ENCODE peak calls at places on chromosomes 4 and X, in five cellular contexts. B is esophagus squamous epithelium, W is neural progenitor cell, N is ovary, I is tibial nerve. M is an unnamed sample.

GRCh38 chr4:103118171-103118570 is 18.5 kb upstream of the BDH2 start:
- DNase-seq in B (no peak), W (no peak), N (no peak), I (no peak), M (no peak)

GRCh38 chrX:46873746-46874145 is 36.9 kb downstream of the RP2 start:
- DNase-seq in B (no peak), W (no peak), N (no peak), I (no peak), M (no peak)

GRCh38 chr4:140130677-140131076 is 23.3 kb downstream of the MAML3 start:
- DNase-seq in B (no peak), W (no peak), N (no peak), I (no peak), M (no peak)

GRCh38 chr4:146638801-146639351 is at the start of gene POU4F2:
- DNase-seq in B (no peak), W (peak; percentile 76), N (no peak), I (no peak), M (no peak)

GRCh38 chr4:165656399-165656798 is 216.6 kb upstream of the TLL1 start:
- DNase-seq in B (no peak), W (peak; percentile 52), N (no peak), I (no peak), M (no peak)

GRCh38 chrX:103406256-103406655 is 29.9 kb downstream of the BEX3 start:
- DNase-seq in B (no peak), W (no peak), N (no peak), I (no peak), M (no peak)

GRCh38 chr4:87633239-87633638 is 16.8 kb upstream of the DMP1 start:
- DNase-seq in B (no peak), W (no peak), N (no peak), I (no peak), M (no peak)

GRCh38 chr4:70356185-70356584 is 4.4 kb upstream of the SMR3A start:
- DNase-seq in B (no peak), W (no peak), N (no peak), I (no peak), M (no peak)

GRCh38 chr4:138736362-138736761 is 279.2 kb upstream of the NOCT start:
- DNase-seq in B (no peak), W (no peak), N (no peak), I (no peak), M (no peak)

GRCh38 chr4:55545681-55546632 is 752 bp downstream of the CLOCK start:
- DNase-seq in B (peak; percentile 19), W (peak; percentile 79), N (peak; percentile 86), I (peak; percentile 56), M (peak; percentile 59)

GRCh38 chr4:32112891-32113290 is 1392.7 kb downstream of the PCDH7 start:
- DNase-seq in B (no peak), W (no peak), N (no peak), I (no peak), M (no peak)

GRCh38 chrX:13177921-13178320 is 133.5 kb upstream of the FAM9C start:
- DNase-seq in B (no peak), W (no peak), N (no peak), I (no peak), M (no peak)

GRCh38 chr4:184028571-184028996 is 123.5 kb downstream of the STOX2 start:
- DNase-seq in B (no peak), W (no peak), N (no peak), I (no peak), M (no peak)

GRCh38 chr4:1376391-1376840 is 29.4 kb downstream of the UVSSA start:
- DNase-seq in B (no peak), W (no peak), N (no peak), I (no peak), M (no peak)

GRCh38 chrX:34877451-34877850 is 65.1 kb upstream of the FAM47B start:
- DNase-seq in B (no peak), W (no peak), N (no peak), I (no peak), M (no peak)

GRCh38 chr4:54723220-54723619 is 65.5 kb downstream of the KIT start:
- DNase-seq in B (no peak), W (no peak), N (no peak), I (no peak), M (no peak)

GRCh38 chrX:8907678-8908077 is 106.5 kb upstream of the FAM9A start:
- DNase-seq in B (no peak), W (no peak), N (no peak), I (no peak), M (no peak)

GRCh38 chr4:1222036-1222789 is 26.7 kb downstream of the CTBP1 start:
- DNase-seq in B (no peak), W (no peak), N (no peak), I (no peak), M (no peak)

GRCh38 chr4:142838781-142839180 is 7.3 kb downstream of the INPP4B start:
- DNase-seq in B (no peak), W (no peak), N (no peak), I (no peak), M (no peak)

GRCh38 chr4:3440979-3441500 is 728 bp upstream of the HGFAC start:
- DNase-seq in B (no peak), W (no peak), N (peak; percentile 19), I (no peak), M (no peak)

GRCh38 chr4:183098080-183098722 is 856 bp upstream of the WWC2 start:
- DNase-seq in B (no peak), W (peak; percentile 75), N (peak; percentile 66), I (peak; percentile 19), M (no peak)

GRCh38 chrX:65828599-65828998 is 161.1 kb downstream of the MSN start:
- DNase-seq in B (no peak), W (no peak), N (no peak), I (no peak), M (no peak)

GRCh38 chr4:81651500-81651899 is 179.8 kb upstream of the RASGEF1B start:
- DNase-seq in B (no peak), W (no peak), N (no peak), I (no peak), M (no peak)

GRCh38 chr4:81650871-81651270 is 179.2 kb upstream of the RASGEF1B start:
- DNase-seq in B (no peak), W (no peak), N (no peak), I (no peak), M (no peak)

GRCh38 chr4:81647388-81647787 is 175.7 kb upstream of the RASGEF1B start:
- DNase-seq in B (no peak), W (peak; percentile 26), N (no peak), I (no peak), M (no peak)

GRCh38 chr4:81652069-81652478 is 180.4 kb upstream of the RASGEF1B start:
- DNase-seq in B (no peak), W (no peak), N (no peak), I (no peak), M (no peak)

DNA sequence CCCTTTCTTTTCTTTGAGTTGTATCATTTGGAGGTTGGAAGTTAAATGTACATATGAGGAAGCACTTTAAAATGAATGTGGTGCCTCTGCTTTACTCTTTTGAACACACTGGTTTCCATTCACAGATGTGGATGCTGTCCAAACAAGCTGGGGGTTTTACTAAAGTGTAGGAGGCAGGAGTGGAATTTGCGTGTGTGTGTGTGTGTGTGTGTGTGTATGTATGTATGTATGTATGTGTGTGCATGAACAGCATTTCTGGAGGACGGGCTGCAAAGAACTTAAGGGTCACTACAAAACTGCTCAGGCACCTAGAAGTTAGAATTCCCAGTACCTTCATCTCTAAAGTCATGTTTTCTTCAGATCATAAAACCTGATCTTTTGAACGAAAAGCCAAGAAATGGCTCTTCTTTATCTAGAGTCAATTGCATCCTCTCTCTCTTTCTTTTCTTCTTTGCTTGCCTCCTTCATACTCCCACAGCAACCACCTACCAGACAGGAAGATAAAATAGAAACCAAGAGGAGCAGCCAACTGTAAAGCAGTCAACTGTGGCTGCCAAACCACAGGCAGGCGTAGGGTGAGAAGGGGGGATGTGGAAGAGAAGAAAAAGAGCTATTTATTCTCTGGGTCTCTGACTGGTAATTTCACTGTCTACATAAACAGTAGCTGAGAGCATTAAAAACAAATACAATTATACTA is 177.0 kb upstream of the RASGEF1B start:
- DNase-seq in B (no peak), W (no peak), N (no peak), I (no peak), M (no peak)
- H3K27me3 ChIP-seq in B (no peaks in the 10 kb centered on the region), W (peaks cover 28% of the 10 kb centered on the region), N (no peaks in the 10 kb centered on the region), I (no peaks in the 10 kb centered on the region), M (no peaks in the 10 kb centered on the region)

DNA sequence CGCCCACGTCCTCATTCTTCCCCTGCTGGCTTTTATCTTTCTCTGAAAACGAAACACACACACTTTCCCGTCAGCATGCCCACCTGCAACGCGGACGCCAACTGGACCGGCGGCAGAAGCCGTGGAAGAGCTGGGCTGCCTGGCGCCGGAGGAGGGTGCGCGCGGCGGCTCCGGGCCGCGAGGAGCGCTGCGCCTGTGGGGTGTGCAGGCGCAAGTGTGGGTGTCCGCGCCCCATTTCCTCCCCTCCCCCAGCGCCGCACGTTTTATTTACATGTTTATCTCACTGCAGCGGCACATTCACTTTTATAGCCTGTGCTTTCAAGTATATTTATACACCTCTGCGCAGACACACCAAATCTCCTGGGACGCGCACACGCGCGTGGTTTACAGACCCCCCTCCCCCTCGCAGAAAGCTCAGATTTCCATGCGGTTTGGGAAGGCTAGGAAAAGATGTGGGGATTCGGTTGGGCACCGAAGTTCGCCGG is 1.5 kb downstream of the PITX2 start:
- DNase-seq in B (no peak), W (no peak), N (no peak), I (no peak), M (no peak)
- H3K4me1 ChIP-seq in B (peaks cover 62% of the 10 kb centered on the region), W (peaks cover 41% of the 10 kb centered on the region), N (peaks cover 9% of the 10 kb centered on the region), I (peaks cover 24% of the 10 kb centered on the region), M (peaks cover 22% of the 10 kb centered on the region)

GRCh38 chrX:115561605-115562491 is 874 bp downstream of the PLS3 start:
- DNase-seq in B (no peak), W (peak; percentile 82), N (peak; percentile 75), I (peak; percentile 14), M (no peak)
- H3K4me3 ChIP-seq in B (peak overlapping the region; percentile 73), W (peak overlapping the region; percentile 91), N (peak overlapping the region; percentile 53), I (peak overlapping the region; percentile 47), M (no peak overlapping the region)

GRCh38 chr4:108169639-108170038 is 907 bp upstream of the LEF1 start:
- DNase-seq in B (no peak), W (no peak), N (no peak), I (no peak), M (no peak)
- H3K27me3 ChIP-seq in B (no peaks in the 10 kb centered on the region), W (peaks cover 89% of the 10 kb centered on the region), N (no peaks in the 10 kb centered on the region), I (peaks cover 60% of the 10 kb centered on the region), M (peaks cover 11% of the 10 kb centered on the region)

DNA sequence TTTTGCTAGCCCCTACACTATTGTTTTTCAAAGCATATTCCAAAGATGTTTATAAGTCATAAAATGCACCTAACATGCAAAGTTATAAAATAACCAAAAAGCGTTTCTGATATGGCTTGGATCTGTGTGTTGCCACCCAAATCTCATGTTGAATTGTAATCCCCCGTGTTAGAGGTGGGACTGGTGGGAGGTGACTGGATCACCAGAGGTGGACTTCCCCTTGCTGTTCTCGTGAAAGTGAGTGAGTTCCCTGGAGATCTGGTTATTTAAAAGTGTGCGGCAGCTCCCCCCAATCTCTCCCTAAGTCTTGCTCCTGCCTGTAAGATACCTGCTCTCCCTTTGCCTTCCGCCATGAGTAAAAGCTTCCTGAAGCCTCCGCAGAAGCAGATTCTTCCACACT is 22.8 kb upstream of the SORBS2 start:
- DNase-seq in B (no peak), W (no peak), N (no peak), I (no peak), M (no peak)
- H3K4me1 ChIP-seq in B (peaks cover 24% of the 10 kb centered on the region), W (peaks cover 66% of the 10 kb centered on the region), N (peaks cover 6% of the 10 kb centered on the region), I (peaks cover 29% of the 10 kb centered on the region), M (no peaks in the 10 kb centered on the region)

DNA sequence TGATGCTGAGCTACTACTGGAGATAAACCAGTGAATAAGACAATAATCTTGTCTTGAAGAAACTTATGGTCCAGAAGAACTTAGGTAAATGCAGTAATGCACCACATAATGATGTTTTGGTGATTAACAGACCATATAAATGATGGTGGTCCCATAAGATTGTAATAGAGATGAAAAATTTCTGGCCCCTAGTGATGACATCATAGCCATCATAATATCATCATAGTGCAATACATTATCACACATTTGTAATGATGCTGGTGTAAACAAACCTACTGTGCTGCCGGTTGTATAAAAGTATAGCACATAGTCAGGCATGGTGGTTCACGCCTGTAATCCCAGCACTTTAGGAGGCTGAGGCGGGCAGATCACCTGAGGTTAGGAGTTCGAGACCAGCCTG is 846.8 kb downstream of the FSTL5 start:
- DNase-seq in B (no peak), W (no peak), N (no peak), I (no peak), M (no peak)
- H3K4me3 ChIP-seq in B (no peak overlapping the region), W (no peak overlapping the region), N (no peak overlapping the region), I (no peak overlapping the region), M (no peak overlapping the region)

M was measured in effector memory CD4-positive, alpha-beta T cell.